ENCODE peak calls at places on chromosomes 3 and 15, in nine cellular contexts. One of them, this sample, is unnamed.

GRCh38 chr3:188950006-188950405 is 221.8 kb upstream of the TPRG1 start:
- DNase-seq in CD14-positive monocyte: no peak
- DNase-seq in heart right ventricle: no peak
- DNase-seq in RWPE1: no peak
- DNase-seq in astrocyte of the cerebellum: no peak
- DNase-seq in T-helper 17 cell: no peak
- DNase-seq in activated naive CD8-positive, alpha-beta T cell treated with anti-CD3 and anti-CD28 coated beads for 36 hours: no peak
- DNase-seq in activated CD4-positive, alpha-beta T cell treated with anti-CD3 and anti-CD28 coated beads, Interleukin-2, amount 50 U/mL, for 24 hours: no peak
- DNase-seq in GM12865: no peak
- DNase-seq in this sample: no peak

GRCh38 chr3:66256806-66257205 is 36.0 kb downstream of the SLC25A26 start:
- DNase-seq in CD14-positive monocyte: no peak
- DNase-seq in RWPE1: no peak
- DNase-seq in activated CD4-positive, alpha-beta T cell treated with anti-CD3 and anti-CD28 coated beads, Interleukin-2, amount 50 U/mL, for 24 hours: no peak
- DNase-seq in astrocyte of the cerebellum: no peak
- DNase-seq in heart right ventricle: no peak
- DNase-seq in T-helper 17 cell: no peak
- DNase-seq in activated naive CD8-positive, alpha-beta T cell treated with anti-CD3 and anti-CD28 coated beads for 36 hours: no peak
- DNase-seq in GM12865: no peak
- DNase-seq in this sample: no peak

GRCh38 chr3:123295171-123295900 is 93.6 kb downstream of the SEC22A start:
- DNase-seq in T-helper 17 cell: no peak
- DNase-seq in astrocyte of the cerebellum: no peak
- DNase-seq in RWPE1: no peak
- DNase-seq in heart right ventricle: no peak
- DNase-seq in CD14-positive monocyte: peak; percentile 33
- DNase-seq in activated CD4-positive, alpha-beta T cell treated with anti-CD3 and anti-CD28 coated beads, Interleukin-2, amount 50 U/mL, for 24 hours: no peak
- DNase-seq in GM12865: no peak
- DNase-seq in activated naive CD8-positive, alpha-beta T cell treated with anti-CD3 and anti-CD28 coated beads for 36 hours: no peak
- DNase-seq in this sample: no peak

GRCh38 chr3:122636697-122637096 is 43.9 kb upstream of the PARP14 start:
- DNase-seq in RWPE1: peak; percentile 13
- DNase-seq in T-helper 17 cell: no peak
- DNase-seq in GM12865: no peak
- DNase-seq in activated CD4-positive, alpha-beta T cell treated with anti-CD3 and anti-CD28 coated beads, Interleukin-2, amount 50 U/mL, for 24 hours: no peak
- DNase-seq in activated naive CD8-positive, alpha-beta T cell treated with anti-CD3 and anti-CD28 coated beads for 36 hours: no peak
- DNase-seq in CD14-positive monocyte: no peak
- DNase-seq in heart right ventricle: no peak
- DNase-seq in astrocyte of the cerebellum: no peak
- DNase-seq in this sample: no peak

GRCh38 chr15:62126364-62126763 is 38.7 kb downstream of the C2CD4B start:
- DNase-seq in activated naive CD8-positive, alpha-beta T cell treated with anti-CD3 and anti-CD28 coated beads for 36 hours: no peak
- DNase-seq in astrocyte of the cerebellum: no peak
- DNase-seq in CD14-positive monocyte: no peak
- DNase-seq in T-helper 17 cell: no peak
- DNase-seq in activated CD4-positive, alpha-beta T cell treated with anti-CD3 and anti-CD28 coated beads, Interleukin-2, amount 50 U/mL, for 24 hours: no peak
- DNase-seq in GM12865: no peak
- DNase-seq in heart right ventricle: no peak
- DNase-seq in RWPE1: no peak
- DNase-seq in this sample: no peak

GRCh38 chr3:195159819-195160175 is 111.2 kb downstream of the XXYLT1 start:
- DNase-seq in heart right ventricle: no peak
- DNase-seq in activated naive CD8-positive, alpha-beta T cell treated with anti-CD3 and anti-CD28 coated beads for 36 hours: no peak
- DNase-seq in astrocyte of the cerebellum: no peak
- DNase-seq in CD14-positive monocyte: no peak
- DNase-seq in GM12865: no peak
- DNase-seq in T-helper 17 cell: no peak
- DNase-seq in activated CD4-positive, alpha-beta T cell treated with anti-CD3 and anti-CD28 coated beads, Interleukin-2, amount 50 U/mL, for 24 hours: no peak
- DNase-seq in RWPE1: no peak
- DNase-seq in this sample: no peak

GRCh38 chr3:130354430-130354829 is 9.0 kb downstream of the COL6A5 start:
- DNase-seq in astrocyte of the cerebellum: no peak
- DNase-seq in activated CD4-positive, alpha-beta T cell treated with anti-CD3 and anti-CD28 coated beads, Interleukin-2, amount 50 U/mL, for 24 hours: no peak
- DNase-seq in T-helper 17 cell: no peak
- DNase-seq in GM12865: no peak
- DNase-seq in CD14-positive monocyte: peak; percentile 51
- DNase-seq in heart right ventricle: no peak
- DNase-seq in activated naive CD8-positive, alpha-beta T cell treated with anti-CD3 and anti-CD28 coated beads for 36 hours: no peak
- DNase-seq in RWPE1: no peak
- DNase-seq in this sample: no peak

GRCh38 chr15:40891810-40892448 is 2.3 kb upstream of the VPS18 start:
- DNase-seq in T-helper 17 cell: no peak
- DNase-seq in RWPE1: peak; percentile 59
- DNase-seq in activated CD4-positive, alpha-beta T cell treated with anti-CD3 and anti-CD28 coated beads, Interleukin-2, amount 50 U/mL, for 24 hours: no peak
- DNase-seq in activated naive CD8-positive, alpha-beta T cell treated with anti-CD3 and anti-CD28 coated beads for 36 hours: no peak
- DNase-seq in CD14-positive monocyte: no peak
- DNase-seq in heart right ventricle: no peak
- DNase-seq in GM12865: peak; percentile 68
- DNase-seq in astrocyte of the cerebellum: peak; percentile 27
- DNase-seq in this sample: no peak

GRCh38 chr3:170717410-170718402 is 131.8 kb upstream of the SLC7A14 start:
- DNase-seq in GM12865: no peak
- DNase-seq in RWPE1: no peak
- DNase-seq in T-helper 17 cell: no peak
- DNase-seq in heart right ventricle: peak; percentile 20
- DNase-seq in activated CD4-positive, alpha-beta T cell treated with anti-CD3 and anti-CD28 coated beads, Interleukin-2, amount 50 U/mL, for 24 hours: no peak
- DNase-seq in astrocyte of the cerebellum: peak; percentile 18
- DNase-seq in CD14-positive monocyte: no peak
- DNase-seq in activated naive CD8-positive, alpha-beta T cell treated with anti-CD3 and anti-CD28 coated beads for 36 hours: no peak
- DNase-seq in this sample: no peak

GRCh38 chr15:29570121-29570930 is 251.9 kb downstream of the TJP1 start:
- DNase-seq in activated CD4-positive, alpha-beta T cell treated with anti-CD3 and anti-CD28 coated beads, Interleukin-2, amount 50 U/mL, for 24 hours: no peak
- DNase-seq in RWPE1: no peak
- DNase-seq in GM12865: no peak
- DNase-seq in heart right ventricle: peak; percentile 17
- DNase-seq in astrocyte of the cerebellum: no peak
- DNase-seq in T-helper 17 cell: no peak
- DNase-seq in activated naive CD8-positive, alpha-beta T cell treated with anti-CD3 and anti-CD28 coated beads for 36 hours: no peak
- DNase-seq in CD14-positive monocyte: no peak
- DNase-seq in this sample: no peak

GRCh38 chr3:169104972-169105371 is 558.5 kb downstream of the MECOM start:
- DNase-seq in activated CD4-positive, alpha-beta T cell treated with anti-CD3 and anti-CD28 coated beads, Interleukin-2, amount 50 U/mL, for 24 hours: no peak
- DNase-seq in RWPE1: no peak
- DNase-seq in astrocyte of the cerebellum: peak; percentile 40
- DNase-seq in T-helper 17 cell: no peak
- DNase-seq in CD14-positive monocyte: no peak
- DNase-seq in heart right ventricle: no peak
- DNase-seq in activated naive CD8-positive, alpha-beta T cell treated with anti-CD3 and anti-CD28 coated beads for 36 hours: no peak
- DNase-seq in GM12865: no peak
- DNase-seq in this sample: no peak

GRCh38 chr3:49124991-49125670 is 4.5 kb upstream of the USP19 start:
- DNase-seq in activated naive CD8-positive, alpha-beta T cell treated with anti-CD3 and anti-CD28 coated beads for 36 hours: no peak
- DNase-seq in RWPE1: no peak
- DNase-seq in activated CD4-positive, alpha-beta T cell treated with anti-CD3 and anti-CD28 coated beads, Interleukin-2, amount 50 U/mL, for 24 hours: no peak
- DNase-seq in astrocyte of the cerebellum: no peak
- DNase-seq in GM12865: peak; percentile 28
- DNase-seq in CD14-positive monocyte: no peak
- DNase-seq in T-helper 17 cell: no peak
- DNase-seq in heart right ventricle: no peak
- DNase-seq in this sample: no peak

GRCh38 chr3:41893977-41894376 is 67.9 kb downstream of the ULK4 start:
- DNase-seq in T-helper 17 cell: no peak
- DNase-seq in RWPE1: peak; percentile 31
- DNase-seq in astrocyte of the cerebellum: peak; percentile 51
- DNase-seq in heart right ventricle: no peak
- DNase-seq in activated CD4-positive, alpha-beta T cell treated with anti-CD3 and anti-CD28 coated beads, Interleukin-2, amount 50 U/mL, for 24 hours: no peak
- DNase-seq in activated naive CD8-positive, alpha-beta T cell treated with anti-CD3 and anti-CD28 coated beads for 36 hours: no peak
- DNase-seq in GM12865: peak; percentile 50
- DNase-seq in CD14-positive monocyte: no peak
- DNase-seq in this sample: no peak

GRCh38 chr3:85054579-85054978 is 95.8 kb downstream of the CADM2 start:
- DNase-seq in GM12865: no peak
- DNase-seq in heart right ventricle: no peak
- DNase-seq in T-helper 17 cell: no peak
- DNase-seq in RWPE1: no peak
- DNase-seq in CD14-positive monocyte: no peak
- DNase-seq in activated naive CD8-positive, alpha-beta T cell treated with anti-CD3 and anti-CD28 coated beads for 36 hours: no peak
- DNase-seq in astrocyte of the cerebellum: no peak
- DNase-seq in activated CD4-positive, alpha-beta T cell treated with anti-CD3 and anti-CD28 coated beads, Interleukin-2, amount 50 U/mL, for 24 hours: no peak
- DNase-seq in this sample: no peak

GRCh38 chr3:195240939-195241338 is 30.0 kb downstream of the XXYLT1 start:
- DNase-seq in heart right ventricle: no peak
- DNase-seq in activated CD4-positive, alpha-beta T cell treated with anti-CD3 and anti-CD28 coated beads, Interleukin-2, amount 50 U/mL, for 24 hours: no peak
- DNase-seq in activated naive CD8-positive, alpha-beta T cell treated with anti-CD3 and anti-CD28 coated beads for 36 hours: no peak
- DNase-seq in T-helper 17 cell: no peak
- DNase-seq in CD14-positive monocyte: no peak
- DNase-seq in astrocyte of the cerebellum: no peak
- DNase-seq in GM12865: no peak
- DNase-seq in RWPE1: no peak
- DNase-seq in this sample: no peak

GRCh38 chr3:87766736-87767135 is 292.1 kb downstream of the CGGBP1 start:
- DNase-seq in RWPE1: no peak
- DNase-seq in activated CD4-positive, alpha-beta T cell treated with anti-CD3 and anti-CD28 coated beads, Interleukin-2, amount 50 U/mL, for 24 hours: no peak
- DNase-seq in heart right ventricle: no peak
- DNase-seq in T-helper 17 cell: no peak
- DNase-seq in activated naive CD8-positive, alpha-beta T cell treated with anti-CD3 and anti-CD28 coated beads for 36 hours: no peak
- DNase-seq in CD14-positive monocyte: no peak
- DNase-seq in astrocyte of the cerebellum: no peak
- DNase-seq in GM12865: no peak
- DNase-seq in this sample: no peak